ENCODE peak calls at places on chromosomes 4 and X, in four cellular contexts. O is IMR-90, M is mesendoderm, I is H1. D is an unnamed sample.

GRCh38 chr4:168498259-168498658 is 1.4 kb downstream of the PALLD start:
- DNase-seq in O (peak), M (no peak), I (no peak), D (no peak)

GRCh38 chr4:8549352-8549931 is 30.8 kb upstream of the GPR78 start:
- DNase-seq in O (no peak), M (no peak), I (no peak), D (no peak)

GRCh38 chr4:159899596-159899995 is 796.7 kb downstream of the RAPGEF2 start:
- DNase-seq in O (no peak), M (peak), I (no peak), D (no peak)

GRCh38 chr4:1205641-1206298 is 33.4 kb upstream of the SPON2 start:
- DNase-seq in O (no peak), M (no peak), I (no peak), D (peak)

GRCh38 chr4:84279678-84280077 is 219.4 kb downstream of the NKX6-1 start:
- DNase-seq in O (no peak), M (peak), I (no peak), D (no peak)

GRCh38 chrX:131068945-131069719 is 11.0 kb downstream of the ARHGAP36 start:
- DNase-seq in O (no peak), M (peak), I (no peak), D (peak)

GRCh38 chrX:17697191-17697590 is 40.1 kb upstream of the SCML1 start:
- DNase-seq in O (peak), M (no peak), I (no peak), D (no peak)

GRCh38 chr4:22389240-22389871 is 126.5 kb downstream of the ADGRA3 start:
- DNase-seq in O (peak), M (peak), I (peak), D (peak)

GRCh38 chr4:53614616-53615015 is 23.3 kb upstream of the LNX1 start:
- DNase-seq in O (no peak), M (no peak), I (no peak), D (peak)

GRCh38 chr4:182306792-182307507 is 63.7 kb downstream of the TENM3 start:
- DNase-seq in O (peak), M (no peak), I (no peak), D (no peak)

GRCh38 chr4:105088110-105088879 is 58.4 kb upstream of the TET2 start:
- DNase-seq in O (peak), M (peak), I (peak), D (peak)

GRCh38 chrX:133440081-133440796 is 24.9 kb upstream of the GPC4 start:
- DNase-seq in O (no peak), M (peak), I (no peak), D (peak)

GRCh38 chrX:9282325-9282724 is 182.5 kb upstream of the TBL1X start:
- DNase-seq in O (no peak), M (no peak), I (no peak), D (no peak)

GRCh38 chrX:20527458-20528099 is 260.9 kb upstream of the RPS6KA3 start:
- DNase-seq in O (peak), M (no peak), I (no peak), D (no peak)

GRCh38 chr4:21469438-21470032 is 479.0 kb downstream of the KCNIP4 start:
- DNase-seq in O (no peak), M (peak), I (no peak), D (no peak)

GRCh38 chr4:94827481-94828110 is 69.8 kb downstream of the BMPR1B start:
- DNase-seq in O (peak), M (peak), I (no peak), D (no peak)

GRCh38 chr4:123672987-123673386 is 276.4 kb downstream of the SPRY1 start:
- DNase-seq in O (peak), M (no peak), I (no peak), D (no peak)

GRCh38 chr4:182806259-182807252 is 110.6 kb downstream of the DCTD start:
- DNase-seq in O (peak), M (peak), I (peak), D (peak)

GRCh38 chr4:90328558-90328957 is 201.4 kb downstream of the CCSER1 start:
- DNase-seq in O (peak), M (peak), I (no peak), D (no peak)

GRCh38 chr4:138875886-138876608 is 139.5 kb upstream of the NOCT start:
- DNase-seq in O (peak), M (peak), I (no peak), D (no peak)

GRCh38 chrX:130080791-130081367 is 29.4 kb downstream of the ELF4 start:
- DNase-seq in O (no peak), M (no peak), I (no peak), D (no peak)

GRCh38 chrX:148466292-148466691 is 34.1 kb upstream of the AFF2 start:
- DNase-seq in O (no peak), M (no peak), I (no peak), D (no peak)

GRCh38 chr4:83850435-83850834 is 314.5 kb downstream of the GPAT3 start:
- DNase-seq in O (peak), M (peak), I (no peak), D (peak)

GRCh38 chr4:79857811-79858210 is 215.2 kb downstream of the ANTXR2 start:
- DNase-seq in O (no peak), M (no peak), I (no peak), D (no peak)

GRCh38 chr4:56611501-56611900 is 69.6 kb downstream of the HOPX start:
- DNase-seq in O (peak), M (no peak), I (no peak), D (no peak)

DNA sequence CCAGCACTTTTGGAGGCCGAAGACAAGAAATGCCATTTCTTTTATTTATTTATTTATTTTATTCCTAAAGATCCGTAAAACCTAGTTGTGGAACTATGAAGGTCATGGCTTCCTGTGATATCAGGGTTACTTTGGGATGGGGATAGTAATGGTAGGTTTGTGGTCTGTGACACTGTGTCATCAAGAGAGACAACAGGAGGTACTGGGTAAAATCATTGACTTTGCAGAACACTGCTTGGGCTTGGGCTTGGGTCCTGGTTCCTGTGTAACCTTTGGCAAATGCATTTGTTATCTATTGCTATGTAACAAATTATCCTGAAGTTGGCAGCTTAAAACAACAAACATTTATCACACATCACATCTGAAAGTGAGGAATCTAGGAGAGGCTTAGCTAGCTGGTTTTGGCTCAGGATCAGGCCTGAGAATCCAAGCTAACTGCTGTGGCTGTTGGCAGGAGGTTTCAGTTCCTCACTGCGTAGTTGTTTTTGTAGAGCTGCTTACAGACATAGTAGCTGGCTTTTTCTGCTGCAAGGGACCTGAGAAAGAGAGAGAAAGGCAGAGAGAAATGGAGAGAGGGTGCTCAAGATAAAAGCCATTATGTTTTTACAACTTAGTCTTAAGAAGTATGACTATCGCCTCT is 576.4 kb upstream of the SLIT2 start:
- DNase-seq in O (peak), M (no peak), I (no peak), D (no peak)
- H3K4me2 ChIP-seq in O (no peak), M (no peak), I (no peak), D (no peak)

DNA sequence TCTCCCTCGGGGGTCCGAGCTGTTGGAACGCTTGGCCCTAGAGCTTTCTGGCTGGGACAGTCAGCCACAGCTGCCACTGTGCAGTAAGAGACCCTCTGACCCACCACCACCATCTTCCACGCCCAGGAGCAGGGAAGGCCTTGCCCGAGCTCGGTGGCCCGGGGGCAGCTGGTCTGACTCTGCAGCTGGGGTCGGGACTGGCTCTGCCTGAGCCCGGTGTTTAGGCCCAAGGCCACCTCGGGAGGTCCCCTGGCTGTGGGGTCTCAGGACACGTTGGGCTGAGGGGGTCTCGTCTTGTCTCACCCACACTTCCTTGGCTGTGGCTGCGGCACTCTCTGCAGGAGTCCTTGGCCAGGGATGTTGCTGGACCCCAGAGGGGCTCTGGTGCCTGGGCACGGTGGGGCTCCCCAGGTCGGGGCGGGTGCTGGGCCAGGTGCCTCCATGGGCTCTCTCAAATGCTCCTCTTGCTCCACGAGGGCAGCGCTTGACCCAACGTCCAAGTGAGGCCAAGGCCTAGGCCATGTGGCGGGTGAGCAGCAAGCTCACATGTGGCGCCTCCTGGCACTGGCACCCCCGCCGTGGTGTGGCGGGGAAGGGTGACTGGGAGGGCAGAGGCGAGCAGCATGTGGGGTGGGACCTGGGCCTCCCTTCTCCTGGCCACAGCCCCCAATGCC is 22.9 kb downstream of the DOK7 start:
- DNase-seq in O (no peak), M (no peak), I (no peak), D (no peak)
- H3K56ac ChIP-seq in O (no peak), M (no peak), I (no peak), D (no peak)

GRCh38 chr4:149595500-149595899 is 220.1 kb downstream of the IQCM start:
- DNase-seq in O (no peak), M (peak), I (no peak), D (no peak)
- H3K4me2 ChIP-seq in O (no peak), M (no peak), I (no peak), D (no peak)

GRCh38 chrX:31318866-31319265 is 247.0 kb upstream of the FTHL17 start:
- DNase-seq in O (no peak), M (no peak), I (no peak), D (no peak)
- H3K56ac ChIP-seq in O (no peak), M (no peak), I (no peak), D (no peak)

DNA sequence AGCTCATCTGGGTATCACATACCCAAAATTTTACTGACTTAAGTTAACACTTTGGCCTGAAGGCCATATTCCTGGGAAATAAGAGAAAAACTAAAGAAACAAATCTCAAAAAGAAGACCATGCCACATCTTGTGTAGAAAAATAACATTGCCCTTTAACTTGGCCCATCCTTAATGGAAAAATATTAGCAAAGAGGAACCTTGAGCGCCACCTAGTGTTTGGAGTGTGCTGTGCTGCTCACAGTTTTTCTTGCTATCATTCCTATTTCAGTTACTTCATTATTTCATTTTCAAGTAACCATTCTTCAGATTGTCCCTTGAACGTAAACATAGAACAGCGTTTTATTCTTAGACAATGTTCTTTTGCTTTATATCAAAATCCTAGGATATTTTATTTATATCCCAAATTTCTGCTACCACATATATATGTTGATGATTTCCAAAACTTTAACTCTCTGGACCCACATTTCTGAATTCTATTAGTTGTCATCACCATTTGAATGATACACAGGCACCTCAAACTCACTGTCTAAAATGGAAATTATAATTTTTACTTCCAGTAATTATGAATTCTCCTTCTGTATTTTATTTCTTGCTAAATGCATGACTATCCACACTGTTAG is 999.0 kb upstream of the ADGRL3 start:
- DNase-seq in O (peak), M (peak), I (peak), D (peak)
- H3K4me2 ChIP-seq in O (no peak), M (no peak), I (no peak), D (no peak)

DNA sequence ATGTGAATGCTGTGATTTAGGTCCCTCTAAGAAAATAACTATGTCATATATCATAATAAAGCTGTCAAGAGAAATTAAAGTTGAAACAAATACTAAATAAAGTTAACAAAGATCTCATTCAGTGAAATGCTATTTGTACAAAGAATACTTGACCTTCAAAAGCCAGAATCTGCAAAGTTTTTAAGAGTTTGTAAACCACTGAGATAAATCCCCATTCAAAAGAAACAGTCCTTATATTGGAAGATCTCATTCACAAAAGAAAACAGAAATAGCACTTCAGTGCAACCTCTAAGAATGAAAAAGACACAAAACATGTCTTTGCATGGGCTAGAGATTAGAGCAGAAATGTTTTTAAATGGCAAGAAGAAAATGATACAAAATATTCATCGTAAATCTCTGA is 149.1 kb upstream of the USP38 start:
- DNase-seq in O (no peak), M (no peak), I (no peak), D (no peak)
- H3K56ac ChIP-seq in O (no peak), M (no peak), I (no peak), D (no peak)

GRCh38 chr4:73451978-73452747 is 16.1 kb downstream of the AFP start:
- DNase-seq in O (no peak), M (no peak), I (no peak), D (no peak)

GRCh38 chr4:73451404-73451803 is 15.4 kb downstream of the AFP start:
- DNase-seq in O (peak), M (peak), I (no peak), D (peak)

GRCh38 chr4:73452953-73453700 is 17.1 kb downstream of the AFP start:
- DNase-seq in O (no peak), M (peak), I (no peak), D (no peak)

GRCh38 chr4:73448448-73449203 is 12.6 kb downstream of the AFP start:
- DNase-seq in O (no peak), M (no peak), I (no peak), D (no peak)

DNA sequence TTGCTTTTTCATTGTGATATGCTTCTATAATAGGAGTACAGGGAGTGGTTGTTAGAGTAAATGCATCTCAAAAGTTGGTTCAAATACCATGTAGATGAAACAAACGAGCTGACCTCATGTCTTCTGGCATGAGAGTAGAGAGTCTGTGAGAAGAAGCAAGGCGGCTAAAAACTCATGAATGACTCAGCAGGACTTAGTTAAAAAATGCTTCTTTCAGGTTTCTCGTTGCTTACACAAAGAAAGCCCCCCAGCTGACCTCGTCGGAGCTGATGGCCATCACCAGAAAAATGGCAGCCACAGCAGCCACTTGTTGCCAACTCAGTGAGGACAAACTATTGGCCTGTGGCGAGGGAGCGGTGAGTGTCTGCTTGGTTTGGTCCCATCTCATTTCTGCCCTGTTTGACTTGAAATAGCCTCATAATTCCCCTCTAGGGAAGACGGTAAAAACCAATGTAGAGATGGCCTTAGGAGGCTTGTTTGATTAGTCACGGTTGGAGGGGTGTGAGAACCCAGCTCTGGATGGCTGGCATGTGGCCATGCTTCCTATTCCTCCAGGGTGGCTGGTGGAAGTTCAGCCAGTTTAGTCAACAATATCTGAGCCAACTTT is 14.5 kb downstream of the AFP start:
- DNase-seq in O (peak), M (peak), I (no peak), D (peak)
- H3K4me2 ChIP-seq in O (peak), M (no peak), I (no peak), D (no peak)

DNA sequence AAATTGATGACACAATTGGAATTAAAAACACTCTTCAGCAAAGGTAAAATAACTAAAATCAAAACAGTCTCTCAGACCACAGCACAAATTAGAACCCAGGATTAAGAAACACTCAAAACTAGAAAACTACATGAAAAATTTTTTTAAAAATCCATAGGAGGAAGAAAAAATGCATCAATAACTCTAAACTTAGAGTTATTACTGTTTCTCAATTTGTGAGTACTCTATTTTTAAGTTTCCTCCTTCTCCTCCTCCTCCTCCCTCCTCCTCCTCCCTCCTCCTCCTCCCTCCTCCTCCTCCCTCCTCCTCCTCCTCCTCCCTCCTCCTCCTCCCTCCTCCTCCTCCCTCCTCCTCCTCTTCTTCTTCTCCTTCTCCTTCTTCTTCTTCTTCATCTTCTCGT is 1395.7 kb downstream of the STIM2 start:
- DNase-seq in O (no peak), M (no peak), I (no peak), D (no peak)
- H3K56ac ChIP-seq in O (no peak), M (no peak), I (no peak), D (no peak)

GRCh38 chr4:174207370-174207769 is 76.1 kb downstream of the FBXO8 start:
- DNase-seq in O (peak), M (no peak), I (no peak), D (no peak)

GRCh38 chr4:174199735-174200134 is 83.7 kb downstream of the FBXO8 start:
- DNase-seq in O (no peak), M (no peak), I (no peak), D (no peak)

GRCh38 chr4:174198396-174199179 is 84.9 kb downstream of the FBXO8 start:
- DNase-seq in O (peak), M (no peak), I (no peak), D (no peak)

GRCh38 chr4:174204194-174204831 is 79.2 kb downstream of the FBXO8 start:
- DNase-seq in O (no peak), M (no peak), I (no peak), D (no peak)

DNA sequence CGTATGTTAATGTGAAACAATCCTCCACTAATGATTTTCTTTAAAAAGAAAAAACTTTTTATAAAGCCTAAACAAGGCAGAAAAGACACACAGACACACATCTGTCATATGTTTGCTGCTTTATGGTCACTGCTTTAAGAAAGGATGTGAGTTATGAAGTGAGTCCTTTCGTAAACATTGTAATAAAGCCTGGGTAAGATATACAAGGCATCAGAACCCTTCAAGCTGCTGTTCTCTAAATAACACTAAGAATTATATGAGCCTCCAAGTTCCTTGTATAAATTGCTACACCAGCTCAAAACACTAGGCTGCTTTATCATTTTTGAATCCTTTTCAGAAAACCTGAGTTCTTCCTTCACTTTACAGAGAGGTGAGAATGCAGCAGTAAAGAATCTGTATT is 81.6 kb downstream of the FBXO8 start:
- DNase-seq in O (no peak), M (no peak), I (no peak), D (no peak)
- H3K4me2 ChIP-seq in O (no peak), M (no peak), I (no peak), D (no peak)